ENCODE peak calls at places on chromosomes 3 and 15, in five cellular contexts. One of them, this sample, is unnamed.

GRCh38 chr3:196108075-196108743 is 26.3 kb upstream of the TFRC start:
- DNase-seq in Peyer's patch: no peak
- DNase-seq in AG09309: no peak
- DNase-seq in IMR-90: no peak
- DNase-seq in GM12865: no peak
- DNase-seq in this sample: no peak

GRCh38 chr3:63607716-63608115 is 44.8 kb upstream of the SNTN start:
- DNase-seq in Peyer's patch: no peak
- DNase-seq in AG09309: no peak
- DNase-seq in IMR-90: no peak
- DNase-seq in GM12865: no peak
- DNase-seq in this sample: no peak

GRCh38 chr3:5002174-5002870 is 23.1 kb downstream of the BHLHE40 start:
- DNase-seq in Peyer's patch: no peak
- DNase-seq in AG09309: no peak
- DNase-seq in IMR-90: no peak
- DNase-seq in GM12865: no peak
- DNase-seq in this sample: no peak

GRCh38 chr15:62809106-62809967 is 233.2 kb upstream of the TPM1 start:
- DNase-seq in Peyer's patch: no peak
- DNase-seq in AG09309: peak
- DNase-seq in IMR-90: peak
- DNase-seq in GM12865: no peak
- DNase-seq in this sample: no peak

GRCh38 chr3:127628788-127629456 is at the start of gene PODXL2:
- DNase-seq in Peyer's patch: no peak
- DNase-seq in AG09309: no peak
- DNase-seq in IMR-90: peak
- DNase-seq in GM12865: peak
- DNase-seq in this sample: no peak

GRCh38 chr3:14296352-14296751 is 106.1 kb upstream of the SLC6A6 start:
- DNase-seq in Peyer's patch: no peak
- DNase-seq in AG09309: no peak
- DNase-seq in IMR-90: no peak
- DNase-seq in GM12865: no peak
- DNase-seq in this sample: no peak

GRCh38 chr15:92614791-92615785 is 40.5 kb downstream of the FAM174B start:
- DNase-seq in Peyer's patch: no peak
- DNase-seq in AG09309: no peak
- DNase-seq in IMR-90: no peak
- DNase-seq in GM12865: no peak
- DNase-seq in this sample: no peak

GRCh38 chr3:77795013-77795412 is 755.1 kb downstream of the ROBO2 start:
- DNase-seq in Peyer's patch: no peak
- DNase-seq in AG09309: no peak
- DNase-seq in IMR-90: no peak
- DNase-seq in GM12865: no peak
- DNase-seq in this sample: no peak

GRCh38 chr3:25090869-25091453 is 337.1 kb upstream of the RARB start:
- DNase-seq in Peyer's patch: no peak
- DNase-seq in AG09309: no peak
- DNase-seq in IMR-90: no peak
- DNase-seq in GM12865: no peak
- DNase-seq in this sample: no peak

GRCh38 chr15:57565326-57565725 is 26.4 kb upstream of the MYZAP start:
- DNase-seq in Peyer's patch: peak
- DNase-seq in AG09309: no peak
- DNase-seq in IMR-90: peak
- DNase-seq in GM12865: peak
- DNase-seq in this sample: no peak

GRCh38 chr15:68526784-68527183 is 52.0 kb upstream of the CORO2B start:
- DNase-seq in Peyer's patch: no peak
- DNase-seq in AG09309: no peak
- DNase-seq in IMR-90: no peak
- DNase-seq in GM12865: peak
- DNase-seq in this sample: no peak

GRCh38 chr3:186540444-186541226 is 3.5 kb downstream of the CRYGS start:
- DNase-seq in Peyer's patch: peak
- DNase-seq in AG09309: peak
- DNase-seq in IMR-90: peak
- DNase-seq in GM12865: peak
- DNase-seq in this sample: peak

GRCh38 chr3:116034797-116035196 is 410.5 kb downstream of the LSAMP start:
- DNase-seq in Peyer's patch: no peak
- DNase-seq in AG09309: no peak
- DNase-seq in IMR-90: peak
- DNase-seq in GM12865: no peak
- DNase-seq in this sample: no peak

GRCh38 chr3:18124501-18124900 is 300.6 kb downstream of the SATB1 start:
- DNase-seq in Peyer's patch: no peak
- DNase-seq in AG09309: peak
- DNase-seq in IMR-90: peak
- DNase-seq in GM12865: no peak
- DNase-seq in this sample: peak

GRCh38 chr3:12993623-12994356 is 79.4 kb downstream of the IQSEC1 start:
- DNase-seq in Peyer's patch: no peak
- DNase-seq in AG09309: no peak
- DNase-seq in IMR-90: no peak
- DNase-seq in GM12865: no peak
- DNase-seq in this sample: no peak

GRCh38 chr15:97576916-97577645 is 383.4 kb upstream of the ARRDC4 start:
- DNase-seq in Peyer's patch: no peak
- DNase-seq in AG09309: no peak
- DNase-seq in IMR-90: no peak
- DNase-seq in GM12865: no peak
- DNase-seq in this sample: no peak

GRCh38 chr15:94692697-94693096 is 461.3 kb downstream of the MCTP2 start:
- DNase-seq in Peyer's patch: no peak
- DNase-seq in AG09309: no peak
- DNase-seq in IMR-90: no peak
- DNase-seq in GM12865: no peak
- DNase-seq in this sample: no peak

DNA sequence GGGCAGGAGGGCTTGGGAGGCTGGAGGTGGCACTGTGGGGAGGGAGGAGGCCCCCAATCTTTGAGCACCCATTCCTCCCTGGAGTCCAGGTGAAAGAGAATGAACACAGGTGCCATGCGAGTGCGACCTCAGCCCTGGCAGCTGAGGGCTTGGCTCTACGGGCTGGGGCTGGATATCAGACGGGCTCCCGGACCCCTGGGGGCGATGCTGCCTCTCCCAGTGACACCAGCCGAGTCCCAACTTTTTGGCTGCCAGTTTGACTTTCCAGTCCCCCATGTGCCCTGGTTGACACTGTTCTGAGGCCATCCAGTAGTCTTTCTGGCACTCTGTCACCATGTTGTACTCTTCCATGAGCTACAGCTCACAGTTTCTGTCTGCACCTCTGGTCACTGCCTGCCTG is 1.2 kb downstream of the VILL start:
- DNase-seq in Peyer's patch: no peak
- DNase-seq in AG09309: no peak
- DNase-seq in IMR-90: no peak
- DNase-seq in GM12865: no peak
- DNase-seq in this sample: no peak
- H3K4me3 ChIP-seq in Peyer's patch: peak
- H3K4me3 ChIP-seq in AG09309: no peak
- H3K4me3 ChIP-seq in IMR-90: no peak
- H3K4me3 ChIP-seq in GM12865: no peak
- H3K4me3 ChIP-seq in this sample: no peak

DNA sequence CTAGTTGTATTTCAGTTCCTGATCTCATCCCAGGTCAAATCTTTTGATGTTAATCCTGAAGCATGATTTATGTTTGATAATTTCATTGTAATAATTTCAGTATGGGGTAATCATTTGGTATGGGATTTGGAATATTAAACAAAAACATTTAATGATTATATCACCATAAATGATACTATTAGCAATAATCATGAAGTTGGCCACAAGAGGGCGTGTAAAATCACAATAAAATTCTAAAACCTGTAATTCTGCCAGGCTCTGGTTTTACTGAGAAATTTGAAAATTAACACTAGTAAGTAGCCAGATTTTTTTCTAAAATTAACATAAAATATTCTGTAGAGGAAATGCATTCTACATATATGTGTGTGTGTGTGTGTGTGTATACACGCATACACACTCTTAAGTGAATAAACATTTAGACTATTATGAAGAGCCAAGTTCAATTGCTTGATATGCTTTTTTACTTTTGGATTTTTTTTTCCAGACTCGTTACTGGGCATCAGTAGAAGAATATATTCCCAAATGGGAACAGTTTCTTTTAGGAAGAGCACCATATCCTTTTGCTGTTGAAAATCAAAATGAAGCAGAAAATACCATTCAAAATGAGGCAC is 40.5 kb downstream of the FEZF2 start:
- DNase-seq in Peyer's patch: no peak
- DNase-seq in AG09309: no peak
- DNase-seq in IMR-90: peak
- DNase-seq in GM12865: peak
- DNase-seq in this sample: peak
- TF ChIP-seq CTCF in Peyer's patch: peak
- TF ChIP-seq CTCF in AG09309: peak
- TF ChIP-seq CTCF in IMR-90: peak
- TF ChIP-seq CTCF in GM12865: peak
- TF ChIP-seq CTCF in this sample: peak

DNA sequence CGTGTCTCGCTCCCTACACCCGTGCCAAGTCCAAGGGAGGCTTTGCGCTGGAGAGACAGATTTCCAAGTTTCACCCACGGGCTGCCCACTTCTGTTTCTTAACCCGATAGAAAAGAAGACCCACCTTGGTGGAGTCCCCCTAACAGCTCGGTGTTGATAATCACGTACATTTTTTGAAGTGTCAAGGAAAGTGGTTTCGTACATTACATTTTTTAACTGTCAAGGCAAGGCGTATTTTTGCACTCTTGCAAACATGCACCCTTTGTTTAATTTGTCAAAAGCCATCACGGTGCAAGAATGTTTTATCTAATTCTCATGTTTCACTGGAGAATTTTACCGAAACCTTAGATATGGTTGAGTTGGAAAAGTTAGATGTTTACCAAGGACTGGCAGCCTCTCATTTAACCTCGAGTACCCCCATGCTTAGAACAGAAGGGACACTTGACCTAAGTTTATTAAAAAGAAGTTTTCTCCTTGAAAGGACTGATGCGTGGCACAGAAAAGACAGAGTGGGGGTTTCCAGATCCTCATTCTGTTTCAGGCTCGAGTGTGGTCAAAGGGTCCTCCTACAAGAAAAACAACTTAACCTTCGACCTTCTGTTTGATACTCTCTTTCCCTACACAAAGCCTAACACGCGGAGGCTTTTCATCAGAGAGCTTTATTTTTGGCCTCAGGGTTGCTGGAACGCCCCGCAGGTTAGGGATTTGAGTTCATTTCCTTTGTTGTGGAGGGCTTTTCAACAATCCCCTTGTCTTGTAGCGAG is 882 bp downstream of the GXYLT2 start:
- DNase-seq in Peyer's patch: no peak
- DNase-seq in AG09309: no peak
- DNase-seq in IMR-90: peak
- DNase-seq in GM12865: peak
- DNase-seq in this sample: no peak
- H3K4me3 ChIP-seq in Peyer's patch: peak
- H3K4me3 ChIP-seq in AG09309: peak
- H3K4me3 ChIP-seq in IMR-90: peak
- H3K4me3 ChIP-seq in GM12865: no peak
- H3K4me3 ChIP-seq in this sample: peak

GRCh38 chr3:157353657-157354056 is 83.0 kb upstream of the PTX3 start:
- DNase-seq in Peyer's patch: no peak
- DNase-seq in AG09309: no peak
- DNase-seq in IMR-90: no peak
- DNase-seq in GM12865: no peak
- DNase-seq in this sample: no peak

GRCh38 chr3:157351981-157352380 is 84.7 kb upstream of the PTX3 start:
- DNase-seq in Peyer's patch: no peak
- DNase-seq in AG09309: no peak
- DNase-seq in IMR-90: no peak
- DNase-seq in GM12865: no peak
- DNase-seq in this sample: no peak

DNA sequence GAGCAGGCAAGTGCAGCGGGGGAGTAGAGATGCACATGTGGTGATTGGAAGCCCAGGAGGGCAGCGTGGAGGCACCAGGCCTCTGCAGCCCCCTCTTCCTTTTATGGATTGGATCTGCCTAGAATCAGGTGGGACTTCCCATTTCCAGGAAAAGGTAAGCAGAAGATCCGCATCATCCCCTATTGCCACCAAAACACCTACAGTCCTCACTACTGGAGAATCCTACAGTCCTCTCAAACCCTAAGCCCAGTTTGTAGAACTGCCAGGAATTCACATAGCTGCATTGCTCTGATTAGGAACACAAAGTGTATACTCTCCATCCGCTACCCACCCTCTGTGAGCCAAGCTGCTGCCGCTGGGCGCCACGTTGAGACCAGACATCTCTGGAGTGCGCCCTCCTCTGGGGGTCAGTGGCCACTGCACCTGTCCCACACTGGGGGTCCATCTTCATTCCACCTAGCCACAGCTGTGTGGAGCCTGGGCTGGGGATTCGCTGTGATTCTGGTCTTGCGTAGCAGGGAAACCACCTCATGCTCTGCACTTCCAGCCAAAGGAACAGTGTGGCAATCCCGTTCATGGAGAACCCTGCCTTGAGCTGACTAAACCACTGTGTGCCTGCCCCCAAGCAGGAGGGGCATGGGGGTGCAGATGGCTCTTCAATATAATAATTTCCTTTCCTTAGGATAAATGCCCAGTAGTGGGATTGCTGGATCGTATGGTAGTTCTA is 88.9 kb upstream of the PTX3 start:
- DNase-seq in Peyer's patch: no peak
- DNase-seq in AG09309: no peak
- DNase-seq in IMR-90: no peak
- DNase-seq in GM12865: no peak
- DNase-seq in this sample: no peak
- TF ChIP-seq CTCF in Peyer's patch: no peak
- TF ChIP-seq CTCF in AG09309: peak
- TF ChIP-seq CTCF in IMR-90: no peak
- TF ChIP-seq CTCF in GM12865: peak
- TF ChIP-seq CTCF in this sample: peak

GRCh38 chr15:99122831-99123705 is 18.2 kb downstream of the SYNM start:
- DNase-seq in Peyer's patch: no peak
- DNase-seq in AG09309: no peak
- DNase-seq in IMR-90: no peak
- DNase-seq in GM12865: no peak
- DNase-seq in this sample: no peak
- H3K4me3 ChIP-seq in Peyer's patch: peak
- H3K4me3 ChIP-seq in AG09309: peak
- H3K4me3 ChIP-seq in IMR-90: no peak
- H3K4me3 ChIP-seq in GM12865: no peak
- H3K4me3 ChIP-seq in this sample: no peak

GRCh38 chr3:52824037-52824436 is 6.4 kb downstream of the ITIH4 start:
- DNase-seq in Peyer's patch: no peak
- DNase-seq in AG09309: no peak
- DNase-seq in IMR-90: no peak
- DNase-seq in GM12865: no peak
- DNase-seq in this sample: no peak
- TF ChIP-seq CTCF in Peyer's patch: no peak
- TF ChIP-seq CTCF in AG09309: no peak
- TF ChIP-seq CTCF in IMR-90: no peak
- TF ChIP-seq CTCF in GM12865: no peak
- TF ChIP-seq CTCF in this sample: no peak

GRCh38 chr3:190169877-190170276 is 49.2 kb upstream of the P3H2 start:
- DNase-seq in Peyer's patch: no peak
- DNase-seq in AG09309: no peak
- DNase-seq in IMR-90: no peak
- DNase-seq in GM12865: no peak
- DNase-seq in this sample: no peak
- H3K4me3 ChIP-seq in Peyer's patch: no peak
- H3K4me3 ChIP-seq in AG09309: no peak
- H3K4me3 ChIP-seq in IMR-90: no peak
- H3K4me3 ChIP-seq in GM12865: peak
- H3K4me3 ChIP-seq in this sample: no peak

This sample was measured in HFF-Myc.